ENCODE peak calls at places on chromosomes 11 and 22, in seven cellular contexts. One of them, this sample, is unnamed.
A peak's percentile ranks its signal among the peaks of the same experiment; 100 is the strongest.

GRCh38 chr11:4203603-4204360 is 109.2 kb downstream of the RRM1 start:
- DNase-seq in tibial nerve: no peak
- DNase-seq in GM12892: no peak
- DNase-seq in AG20443: no peak
- DNase-seq in AML-193: no peak
- DNase-seq in activated CD8-positive, alpha-beta memory T cell treated with anti-CD3 and anti-CD28 coated beads, Interleukin-2, amount 50 U/mL, for 48 hours: no peak
- DNase-seq in iPS-NIHi11: peak; percentile 52
- DNase-seq in this sample: no peak

GRCh38 chr22:38981659-38982007 is 514 bp upstream of the APOBEC3B start:
- DNase-seq in tibial nerve: no peak
- DNase-seq in GM12892: no peak
- DNase-seq in AG20443: no peak
- DNase-seq in AML-193: no peak
- DNase-seq in activated CD8-positive, alpha-beta memory T cell treated with anti-CD3 and anti-CD28 coated beads, Interleukin-2, amount 50 U/mL, for 48 hours: no peak
- DNase-seq in iPS-NIHi11: no peak
- DNase-seq in this sample: no peak

GRCh38 chr11:61994981-61995380 is 27.5 kb upstream of the FTH1 start:
- DNase-seq in tibial nerve: no peak
- DNase-seq in GM12892: no peak
- DNase-seq in AG20443: no peak
- DNase-seq in AML-193: no peak
- DNase-seq in activated CD8-positive, alpha-beta memory T cell treated with anti-CD3 and anti-CD28 coated beads, Interleukin-2, amount 50 U/mL, for 48 hours: no peak
- DNase-seq in iPS-NIHi11: no peak
- DNase-seq in this sample: no peak

GRCh38 chr22:28903719-28904118 is 20.3 kb downstream of the ZNRF3 start:
- DNase-seq in tibial nerve: no peak
- DNase-seq in GM12892: no peak
- DNase-seq in AG20443: no peak
- DNase-seq in AML-193: no peak
- DNase-seq in activated CD8-positive, alpha-beta memory T cell treated with anti-CD3 and anti-CD28 coated beads, Interleukin-2, amount 50 U/mL, for 48 hours: no peak
- DNase-seq in iPS-NIHi11: no peak
- DNase-seq in this sample: no peak

GRCh38 chr11:120180571-120181445 is 30.0 kb upstream of the OAF start:
- DNase-seq in tibial nerve: no peak
- DNase-seq in GM12892: no peak
- DNase-seq in AG20443: peak; percentile 51
- DNase-seq in AML-193: no peak
- DNase-seq in activated CD8-positive, alpha-beta memory T cell treated with anti-CD3 and anti-CD28 coated beads, Interleukin-2, amount 50 U/mL, for 48 hours: peak; percentile 35
- DNase-seq in iPS-NIHi11: peak; percentile 53
- DNase-seq in this sample: no peak

GRCh38 chr11:126817096-126817495 is 183.5 kb downstream of the KIRREL3 start:
- DNase-seq in tibial nerve: no peak
- DNase-seq in GM12892: no peak
- DNase-seq in AG20443: peak; percentile 34
- DNase-seq in AML-193: no peak
- DNase-seq in activated CD8-positive, alpha-beta memory T cell treated with anti-CD3 and anti-CD28 coated beads, Interleukin-2, amount 50 U/mL, for 48 hours: no peak
- DNase-seq in iPS-NIHi11: no peak
- DNase-seq in this sample: no peak

GRCh38 chr11:120248551-120249278 is 8.8 kb downstream of the POU2F3 start:
- DNase-seq in tibial nerve: no peak
- DNase-seq in GM12892: no peak
- DNase-seq in AG20443: peak; percentile 51
- DNase-seq in AML-193: no peak
- DNase-seq in activated CD8-positive, alpha-beta memory T cell treated with anti-CD3 and anti-CD28 coated beads, Interleukin-2, amount 50 U/mL, for 48 hours: no peak
- DNase-seq in iPS-NIHi11: no peak
- DNase-seq in this sample: no peak

GRCh38 chr11:47186076-47186936 is at the start of gene PACSIN3:
- DNase-seq in tibial nerve: no peak
- DNase-seq in GM12892: peak; percentile 70
- DNase-seq in AG20443: peak; percentile 78
- DNase-seq in AML-193: peak; percentile 5
- DNase-seq in activated CD8-positive, alpha-beta memory T cell treated with anti-CD3 and anti-CD28 coated beads, Interleukin-2, amount 50 U/mL, for 48 hours: peak; percentile 70
- DNase-seq in iPS-NIHi11: peak; percentile 76
- DNase-seq in this sample: peak; percentile 68

GRCh38 chr11:6418958-6419611 is at the start of gene APBB1:
- DNase-seq in tibial nerve: peak; percentile 40
- DNase-seq in GM12892: peak; percentile 75
- DNase-seq in AG20443: peak; percentile 94
- DNase-seq in AML-193: no peak
- DNase-seq in activated CD8-positive, alpha-beta memory T cell treated with anti-CD3 and anti-CD28 coated beads, Interleukin-2, amount 50 U/mL, for 48 hours: peak; percentile 86
- DNase-seq in iPS-NIHi11: peak; percentile 95
- DNase-seq in this sample: peak; percentile 57

GRCh38 chr11:100869328-100869727 is 182.2 kb downstream of the ARHGAP42 start:
- DNase-seq in tibial nerve: no peak
- DNase-seq in GM12892: no peak
- DNase-seq in AG20443: no peak
- DNase-seq in AML-193: no peak
- DNase-seq in activated CD8-positive, alpha-beta memory T cell treated with anti-CD3 and anti-CD28 coated beads, Interleukin-2, amount 50 U/mL, for 48 hours: no peak
- DNase-seq in iPS-NIHi11: no peak
- DNase-seq in this sample: no peak

GRCh38 chr11:77823775-77824174 is 2.8 kb downstream of the AAMDC start:
- DNase-seq in tibial nerve: no peak
- DNase-seq in GM12892: no peak
- DNase-seq in AG20443: peak; percentile 42
- DNase-seq in AML-193: peak; percentile 16
- DNase-seq in activated CD8-positive, alpha-beta memory T cell treated with anti-CD3 and anti-CD28 coated beads, Interleukin-2, amount 50 U/mL, for 48 hours: no peak
- DNase-seq in iPS-NIHi11: no peak
- DNase-seq in this sample: no peak

GRCh38 chr11:126163074-126163700 is 48.3 kb downstream of the RPUSD4 start:
- DNase-seq in tibial nerve: no peak
- DNase-seq in GM12892: no peak
- DNase-seq in AG20443: peak; percentile 92
- DNase-seq in AML-193: no peak
- DNase-seq in activated CD8-positive, alpha-beta memory T cell treated with anti-CD3 and anti-CD28 coated beads, Interleukin-2, amount 50 U/mL, for 48 hours: no peak
- DNase-seq in iPS-NIHi11: no peak
- DNase-seq in this sample: no peak

GRCh38 chr22:50112151-50113118 is 22.6 kb downstream of the MOV10L1 start:
- DNase-seq in tibial nerve: no peak
- DNase-seq in GM12892: no peak
- DNase-seq in AG20443: peak; percentile 51
- DNase-seq in AML-193: peak; percentile 32
- DNase-seq in activated CD8-positive, alpha-beta memory T cell treated with anti-CD3 and anti-CD28 coated beads, Interleukin-2, amount 50 U/mL, for 48 hours: peak; percentile 73
- DNase-seq in iPS-NIHi11: peak; percentile 16
- DNase-seq in this sample: peak; percentile 96

GRCh38 chr11:17300372-17300771 is 23.8 kb downstream of the NUCB2 start:
- DNase-seq in tibial nerve: no peak
- DNase-seq in GM12892: no peak
- DNase-seq in AG20443: no peak
- DNase-seq in AML-193: no peak
- DNase-seq in activated CD8-positive, alpha-beta memory T cell treated with anti-CD3 and anti-CD28 coated beads, Interleukin-2, amount 50 U/mL, for 48 hours: no peak
- DNase-seq in iPS-NIHi11: no peak
- DNase-seq in this sample: no peak

GRCh38 chr22:47606426-47606825 is 844.0 kb downstream of the TBC1D22A start:
- DNase-seq in tibial nerve: no peak
- DNase-seq in GM12892: no peak
- DNase-seq in AG20443: no peak
- DNase-seq in AML-193: no peak
- DNase-seq in activated CD8-positive, alpha-beta memory T cell treated with anti-CD3 and anti-CD28 coated beads, Interleukin-2, amount 50 U/mL, for 48 hours: no peak
- DNase-seq in iPS-NIHi11: no peak
- DNase-seq in this sample: no peak

GRCh38 chr22:17492247-17492646 is 71.1 kb upstream of the SLC25A18 start:
- DNase-seq in tibial nerve: no peak
- DNase-seq in GM12892: no peak
- DNase-seq in AG20443: no peak
- DNase-seq in AML-193: no peak
- DNase-seq in activated CD8-positive, alpha-beta memory T cell treated with anti-CD3 and anti-CD28 coated beads, Interleukin-2, amount 50 U/mL, for 48 hours: no peak
- DNase-seq in iPS-NIHi11: no peak
- DNase-seq in this sample: no peak

GRCh38 chr11:121354192-121354591 is 61.6 kb downstream of the SC5D start:
- DNase-seq in tibial nerve: no peak
- DNase-seq in GM12892: no peak
- DNase-seq in AG20443: no peak
- DNase-seq in AML-193: no peak
- DNase-seq in activated CD8-positive, alpha-beta memory T cell treated with anti-CD3 and anti-CD28 coated beads, Interleukin-2, amount 50 U/mL, for 48 hours: no peak
- DNase-seq in iPS-NIHi11: no peak
- DNase-seq in this sample: no peak

GRCh38 chr22:37208401-37209139 is 3.7 kb downstream of the SSTR3 start:
- DNase-seq in tibial nerve: no peak
- DNase-seq in GM12892: no peak
- DNase-seq in AG20443: no peak
- DNase-seq in AML-193: no peak
- DNase-seq in activated CD8-positive, alpha-beta memory T cell treated with anti-CD3 and anti-CD28 coated beads, Interleukin-2, amount 50 U/mL, for 48 hours: no peak
- DNase-seq in iPS-NIHi11: no peak
- DNase-seq in this sample: no peak

GRCh38 chr11:118605116-118605867 is 2.1 kb upstream of the PHLDB1 start:
- DNase-seq in tibial nerve: peak; percentile 75
- DNase-seq in GM12892: no peak
- DNase-seq in AG20443: peak; percentile 81
- DNase-seq in AML-193: no peak
- DNase-seq in activated CD8-positive, alpha-beta memory T cell treated with anti-CD3 and anti-CD28 coated beads, Interleukin-2, amount 50 U/mL, for 48 hours: peak; percentile 41
- DNase-seq in iPS-NIHi11: no peak
- DNase-seq in this sample: no peak

GRCh38 chr11:57290288-57290687 is 34.5 kb downstream of the TNKS1BP1 start:
- DNase-seq in tibial nerve: no peak
- DNase-seq in GM12892: no peak
- DNase-seq in AG20443: peak; percentile 40
- DNase-seq in AML-193: no peak
- DNase-seq in activated CD8-positive, alpha-beta memory T cell treated with anti-CD3 and anti-CD28 coated beads, Interleukin-2, amount 50 U/mL, for 48 hours: no peak
- DNase-seq in iPS-NIHi11: no peak
- DNase-seq in this sample: no peak

GRCh38 chr11:84648413-84648812 is 978.7 kb downstream of the DLG2 start:
- DNase-seq in tibial nerve: no peak
- DNase-seq in GM12892: no peak
- DNase-seq in AG20443: no peak
- DNase-seq in AML-193: no peak
- DNase-seq in activated CD8-positive, alpha-beta memory T cell treated with anti-CD3 and anti-CD28 coated beads, Interleukin-2, amount 50 U/mL, for 48 hours: no peak
- DNase-seq in iPS-NIHi11: peak; percentile 35
- DNase-seq in this sample: no peak

GRCh38 chr11:34105957-34106504 is 602 bp downstream of the NAT10 start:
- DNase-seq in tibial nerve: no peak
- DNase-seq in GM12892: no peak
- DNase-seq in AG20443: peak; percentile 17
- DNase-seq in AML-193: peak; percentile 22
- DNase-seq in activated CD8-positive, alpha-beta memory T cell treated with anti-CD3 and anti-CD28 coated beads, Interleukin-2, amount 50 U/mL, for 48 hours: no peak
- DNase-seq in iPS-NIHi11: no peak
- DNase-seq in this sample: no peak

GRCh38 chr22:46428602-46429326 is 93.2 kb downstream of the TRMU start:
- DNase-seq in tibial nerve: no peak
- DNase-seq in GM12892: no peak
- DNase-seq in AG20443: no peak
- DNase-seq in AML-193: no peak
- DNase-seq in activated CD8-positive, alpha-beta memory T cell treated with anti-CD3 and anti-CD28 coated beads, Interleukin-2, amount 50 U/mL, for 48 hours: no peak
- DNase-seq in iPS-NIHi11: no peak
- DNase-seq in this sample: no peak

GRCh38 chr11:33172996-33173395 is 11.7 kb upstream of the CSTF3 start:
- DNase-seq in tibial nerve: no peak
- DNase-seq in GM12892: no peak
- DNase-seq in AG20443: peak; percentile 74
- DNase-seq in AML-193: no peak
- DNase-seq in activated CD8-positive, alpha-beta memory T cell treated with anti-CD3 and anti-CD28 coated beads, Interleukin-2, amount 50 U/mL, for 48 hours: no peak
- DNase-seq in iPS-NIHi11: peak; percentile 17
- DNase-seq in this sample: no peak

This sample was measured in dermis microvascular lymphatic vessel endothelial cell.